ENCODE peak calls at places on chromosomes 4 and X, in four cellular contexts. One of them, this sample, is unnamed.

GRCh38 chr4:8744083-8744805 is 127.4 kb downstream of the HMX1 start:
- DNase-seq in Panc1: no peak
- DNase-seq in CD8-positive, alpha-beta memory T cell: no peak
- DNase-seq in tibial nerve: peak
- DNase-seq in this sample: peak

GRCh38 chr4:4386736-4387392 is at the start of gene NSG1:
- DNase-seq in Panc1: no peak
- DNase-seq in CD8-positive, alpha-beta memory T cell: peak
- DNase-seq in tibial nerve: no peak
- DNase-seq in this sample: no peak

GRCh38 chr4:89491731-89492235 is 184.2 kb upstream of the GPRIN3 start:
- DNase-seq in Panc1: no peak
- DNase-seq in CD8-positive, alpha-beta memory T cell: no peak
- DNase-seq in tibial nerve: no peak
- DNase-seq in this sample: no peak

GRCh38 chrX:103878466-103879151 is 46.6 kb upstream of the RAB9B start:
- DNase-seq in Panc1: peak
- DNase-seq in CD8-positive, alpha-beta memory T cell: no peak
- DNase-seq in tibial nerve: no peak
- DNase-seq in this sample: no peak

GRCh38 chr4:166091914-166092510 is 219.0 kb downstream of the TLL1 start:
- DNase-seq in Panc1: peak
- DNase-seq in CD8-positive, alpha-beta memory T cell: no peak
- DNase-seq in tibial nerve: no peak
- DNase-seq in this sample: no peak

GRCh38 chrX:135535077-135535630 is 14.7 kb downstream of the INTS6L start:
- DNase-seq in Panc1: no peak
- DNase-seq in CD8-positive, alpha-beta memory T cell: no peak
- DNase-seq in tibial nerve: no peak
- DNase-seq in this sample: no peak

GRCh38 chr4:3407171-3407771 is 34.5 kb upstream of the HGFAC start:
- DNase-seq in Panc1: no peak
- DNase-seq in CD8-positive, alpha-beta memory T cell: no peak
- DNase-seq in tibial nerve: no peak
- DNase-seq in this sample: peak

GRCh38 chrX:16643160-16643559 is 6.8 kb upstream of the S100G start:
- DNase-seq in Panc1: no peak
- DNase-seq in CD8-positive, alpha-beta memory T cell: no peak
- DNase-seq in tibial nerve: no peak
- DNase-seq in this sample: no peak

GRCh38 chrX:71251456-71251973 is 2.4 kb downstream of the ZMYM3 start:
- DNase-seq in Panc1: no peak
- DNase-seq in CD8-positive, alpha-beta memory T cell: no peak
- DNase-seq in tibial nerve: no peak
- DNase-seq in this sample: no peak
- H3K4me3 ChIP-seq in Panc1: no peak
- H3K4me3 ChIP-seq in CD8-positive, alpha-beta memory T cell: no peak
- H3K4me3 ChIP-seq in tibial nerve: no peak
- H3K4me3 ChIP-seq in this sample: peak

DNA sequence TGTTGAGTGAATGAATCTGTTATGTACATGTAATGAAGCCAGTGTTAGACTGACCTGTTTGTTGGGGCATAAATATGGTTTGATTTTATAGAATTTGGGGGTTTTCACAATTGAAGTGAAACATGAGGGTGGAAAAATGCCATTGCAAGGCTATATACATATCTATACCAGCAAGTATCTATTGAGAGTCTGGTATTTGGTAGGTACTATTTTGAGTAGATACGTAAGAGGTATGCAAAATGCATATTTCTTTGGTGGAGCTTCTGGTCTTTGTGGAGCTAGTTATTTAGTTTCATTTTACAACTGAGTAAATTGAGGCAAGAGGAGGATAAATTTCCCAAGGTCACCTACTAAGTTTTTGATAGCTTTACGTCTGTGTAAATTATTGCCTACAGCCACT is 7.3 kb upstream of the RUFY3 start:
- DNase-seq in Panc1: no peak
- DNase-seq in CD8-positive, alpha-beta memory T cell: no peak
- DNase-seq in tibial nerve: no peak
- DNase-seq in this sample: no peak
- H3K4me3 ChIP-seq in Panc1: no peak
- H3K4me3 ChIP-seq in CD8-positive, alpha-beta memory T cell: no peak
- H3K4me3 ChIP-seq in tibial nerve: no peak
- H3K4me3 ChIP-seq in this sample: no peak

DNA sequence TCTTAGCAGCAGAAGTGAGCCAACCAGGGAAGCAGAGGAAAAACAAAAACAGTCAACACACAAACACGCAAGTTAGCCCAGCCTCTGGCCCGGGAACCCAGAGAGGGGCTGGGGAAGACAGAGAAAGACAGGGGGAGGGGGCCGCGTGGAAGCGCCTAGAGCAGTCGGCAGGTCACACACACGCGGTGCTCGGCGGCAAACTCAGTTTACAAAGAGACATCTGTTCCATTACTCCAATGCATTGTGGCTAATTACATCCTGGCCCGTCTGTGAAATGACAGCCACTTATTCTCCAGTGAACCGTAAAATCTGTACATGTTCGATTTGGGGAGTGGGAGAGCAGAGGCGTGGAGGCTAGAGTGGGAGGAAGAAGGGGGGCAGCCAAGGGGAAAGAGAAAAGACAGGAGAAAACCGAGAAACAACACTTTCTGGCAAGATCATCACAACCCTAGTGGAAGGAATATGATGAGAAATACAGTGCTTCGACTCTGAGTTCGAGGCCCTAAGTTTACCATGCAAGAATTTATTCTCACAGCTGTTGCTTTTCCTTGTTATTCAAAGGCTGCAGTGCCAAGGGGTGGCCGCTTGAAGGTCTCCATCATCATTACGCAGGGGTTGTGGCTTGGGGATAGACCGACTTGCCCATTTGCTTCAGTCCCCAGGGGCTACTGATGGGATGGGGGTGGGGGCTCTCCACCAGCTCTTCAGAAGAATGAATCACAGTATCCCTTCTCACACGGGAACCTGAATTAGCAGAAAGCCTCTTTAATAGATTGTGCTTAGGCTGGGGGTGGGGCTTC is 167.7 kb downstream of the MGST2 start:
- DNase-seq in Panc1: no peak
- DNase-seq in CD8-positive, alpha-beta memory T cell: no peak
- DNase-seq in tibial nerve: no peak
- DNase-seq in this sample: no peak
- H3K4me3 ChIP-seq in Panc1: no peak
- H3K4me3 ChIP-seq in CD8-positive, alpha-beta memory T cell: no peak
- H3K4me3 ChIP-seq in tibial nerve: no peak
- H3K4me3 ChIP-seq in this sample: no peak

GRCh38 chr4:83837614-83838308 is 301.9 kb downstream of the GPAT3 start:
- DNase-seq in Panc1: no peak
- DNase-seq in CD8-positive, alpha-beta memory T cell: no peak
- DNase-seq in tibial nerve: no peak
- DNase-seq in this sample: no peak
- H3K4me3 ChIP-seq in Panc1: no peak
- H3K4me3 ChIP-seq in CD8-positive, alpha-beta memory T cell: no peak
- H3K4me3 ChIP-seq in tibial nerve: no peak
- H3K4me3 ChIP-seq in this sample: no peak

This sample was measured in dorsolateral prefrontal cortex.